ENCODE peak calls at places on chromosomes 6 and 20, in nine cellular contexts. Y is SJSA1; W is HL-60; D is right lobe of liver; J is CD4-positive, alpha-beta memory T cell; H is GM23248; R is ovary; B is CD8-positive, alpha-beta memory T cell; O is ascending aorta. T is an unnamed sample.

GRCh38 chr6:93086351-93086750 is 333.0 kb downstream of the EPHA7 start:
- DNase-seq in J (no peak), H (no peak), R (no peak), O (no peak), B (no peak), W (no peak), D (no peak), Y (no peak), T (no peak)

GRCh38 chr6:63598251-63599036 is 26.2 kb downstream of the LOC128125822 start:
- DNase-seq in W (no peak), H (peak), D (peak), Y (peak), B (peak), R (peak), O (peak), J (peak), T (peak)

GRCh38 chr20:58402305-58402704 is 13.3 kb downstream of the VAPB start:
- DNase-seq in B (no peak), D (no peak), H (no peak), R (no peak), O (no peak), J (no peak), W (no peak), Y (no peak), T (no peak)

GRCh38 chr20:39049684-39050554 is 87.8 kb downstream of the DHX35 start:
- DNase-seq in D (peak), Y (peak), H (peak), B (peak), R (peak), W (peak), O (peak), J (peak), T (peak)

GRCh38 chr6:11271637-11272036 is 39.2 kb upstream of the NEDD9 start:
- DNase-seq in W (no peak), J (no peak), B (no peak), Y (peak), H (peak), D (no peak), R (no peak), O (no peak), T (no peak)

GRCh38 chr6:113903666-113904330 is 46.7 kb downstream of the MARCKS start:
- DNase-seq in Y (no peak), B (no peak), O (no peak), H (peak), J (no peak), D (peak), W (no peak), R (peak), T (no peak)

GRCh38 chr6:11179088-11179977 is 53.1 kb downstream of the NEDD9 start:
- DNase-seq in B (no peak), Y (peak), O (no peak), D (no peak), J (no peak), R (no peak), H (no peak), W (no peak), T (no peak)

GRCh38 chr6:104642871-104643270 is 216.8 kb downstream of the HACE1 start:
- DNase-seq in J (no peak), W (no peak), D (no peak), R (no peak), O (no peak), H (no peak), B (no peak), Y (no peak), T (no peak)

GRCh38 chr20:10982692-10983091 is 308.9 kb upstream of the JAG1 start:
- DNase-seq in W (no peak), R (peak), Y (peak), O (peak), J (no peak), D (no peak), H (peak), B (no peak), T (no peak)

GRCh38 chr20:12237772-12238171 is 320.1 kb downstream of the BTBD3 start:
- DNase-seq in J (no peak), O (no peak), D (no peak), Y (no peak), B (no peak), R (peak), H (no peak), W (no peak), T (no peak)

GRCh38 chr6:12791371-12791770 is 74.8 kb downstream of the PHACTR1 start:
- DNase-seq in D (no peak), R (no peak), H (peak), B (no peak), J (no peak), O (no peak), W (no peak), Y (no peak), T (no peak)

GRCh38 chr6:73564578-73565345 is 43.9 kb upstream of the EEF1A1 start:
- DNase-seq in W (no peak), J (no peak), Y (no peak), D (no peak), R (no peak), H (no peak), B (no peak), O (no peak), T (no peak)

GRCh38 chr6:73566954-73567591 is 46.2 kb upstream of the EEF1A1 start:
- DNase-seq in W (peak), B (no peak), Y (peak), J (no peak), D (peak), H (peak), R (peak), O (peak), T (peak)

GRCh38 chr6:73560853-73561407 is 40.1 kb upstream of the EEF1A1 start:
- DNase-seq in W (no peak), R (no peak), O (no peak), H (no peak), J (no peak), B (no peak), Y (no peak), D (no peak), T (no peak)

GRCh38 chr6:73562557-73562956 is 41.7 kb upstream of the EEF1A1 start:
- DNase-seq in D (no peak), O (no peak), J (no peak), B (no peak), Y (no peak), W (no peak), H (no peak), R (no peak), T (no peak)

DNA sequence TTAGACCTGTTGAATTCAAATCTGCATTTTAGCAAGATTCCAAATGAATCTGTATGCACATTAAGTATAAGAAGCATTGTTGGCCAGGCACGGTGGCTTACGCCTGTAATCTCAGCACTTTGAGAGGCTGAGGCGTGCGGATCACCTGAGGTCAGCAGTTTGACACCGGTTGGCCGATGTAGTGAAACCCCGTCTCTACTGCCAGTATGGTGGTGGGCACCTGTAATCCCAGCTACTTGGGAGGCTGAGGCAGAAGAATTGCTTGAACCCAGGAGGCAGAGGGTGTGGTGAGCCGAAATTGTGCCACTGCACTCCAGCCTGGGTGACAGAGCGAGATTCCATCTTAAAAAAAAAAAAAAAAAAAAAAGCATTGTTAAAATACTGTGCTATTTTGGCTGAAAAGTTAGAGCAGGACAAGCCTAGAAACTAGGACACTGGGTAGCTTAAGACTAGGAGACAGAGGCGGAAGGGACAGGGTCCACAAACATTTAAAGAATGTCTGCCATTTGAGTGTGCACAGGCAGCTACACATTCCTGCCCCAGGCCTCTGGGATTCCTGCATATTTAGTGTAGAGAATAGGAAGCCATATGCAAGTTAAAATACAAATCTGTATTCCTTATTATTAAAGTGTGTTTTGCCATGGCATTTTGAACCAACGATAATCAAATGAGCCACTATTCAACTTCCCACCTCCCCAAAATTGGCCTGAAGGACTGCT is 45.1 kb upstream of the EEF1A1 start:
- DNase-seq in H (peak), O (no peak), B (no peak), Y (peak), D (no peak), W (no peak), J (no peak), R (no peak), T (no peak)
- H3K27ac ChIP-seq in H (no peak), O (no peak), B (no peak), Y (peak), D (peak), W (no peak), J (no peak), R (no peak), T (no peak)

DNA sequence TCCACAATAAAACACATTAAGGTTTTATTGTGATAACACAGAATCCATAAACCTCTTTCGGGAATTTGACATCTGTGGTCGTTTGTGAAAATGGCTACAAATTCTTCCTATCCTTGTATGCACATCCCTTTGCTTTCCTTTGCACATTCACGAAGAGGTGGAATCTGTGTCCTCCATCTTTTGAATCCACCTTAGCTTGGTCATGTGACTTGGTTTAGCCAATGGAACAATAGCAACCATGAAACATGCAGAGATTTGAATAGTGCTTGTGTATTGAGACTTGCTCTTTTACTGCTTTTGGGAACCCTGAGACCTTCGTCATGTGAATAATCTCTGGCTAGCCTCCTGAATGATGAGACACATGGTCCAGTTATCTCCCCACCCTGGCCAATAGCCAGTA is 49.7 kb upstream of the NOP56 start:
- DNase-seq in Y (no peak), B (no peak), D (no peak), R (no peak), W (no peak), O (no peak), J (no peak), H (no peak), T (peak)
- H3K4me3 ChIP-seq in Y (no peak), B (no peak), D (no peak), R (no peak), W (no peak), O (no peak), J (no peak), H (no peak), T (no peak)

GRCh38 chr6:147133669-147134068 is 70.5 kb upstream of the STXBP5 start:
- DNase-seq in H (no peak), B (no peak), W (no peak), D (no peak), R (no peak), Y (no peak), O (no peak), J (no peak), T (no peak)

GRCh38 chr6:147132889-147133288 is 71.3 kb upstream of the STXBP5 start:
- DNase-seq in R (no peak), W (no peak), O (no peak), D (no peak), J (no peak), B (no peak), Y (no peak), H (peak), T (no peak)

GRCh38 chr6:147135211-147135672 is 69.0 kb upstream of the STXBP5 start:
- DNase-seq in W (peak), J (no peak), R (no peak), H (peak), D (no peak), Y (no peak), O (no peak), B (no peak), T (no peak)

GRCh38 chr6:147128056-147128455 is 76.2 kb upstream of the STXBP5 start:
- DNase-seq in Y (no peak), B (no peak), W (no peak), D (no peak), J (no peak), O (no peak), H (no peak), R (no peak), T (no peak)

GRCh38 chr6:147131728-147132127 is 72.5 kb upstream of the STXBP5 start:
- DNase-seq in O (no peak), B (no peak), H (peak), Y (no peak), D (no peak), R (no peak), W (peak), J (no peak), T (no peak)
- H3K27ac ChIP-seq in O (no peak), B (no peak), H (no peak), Y (no peak), D (no peak), R (no peak), W (peak), J (no peak), T (no peak)

DNA sequence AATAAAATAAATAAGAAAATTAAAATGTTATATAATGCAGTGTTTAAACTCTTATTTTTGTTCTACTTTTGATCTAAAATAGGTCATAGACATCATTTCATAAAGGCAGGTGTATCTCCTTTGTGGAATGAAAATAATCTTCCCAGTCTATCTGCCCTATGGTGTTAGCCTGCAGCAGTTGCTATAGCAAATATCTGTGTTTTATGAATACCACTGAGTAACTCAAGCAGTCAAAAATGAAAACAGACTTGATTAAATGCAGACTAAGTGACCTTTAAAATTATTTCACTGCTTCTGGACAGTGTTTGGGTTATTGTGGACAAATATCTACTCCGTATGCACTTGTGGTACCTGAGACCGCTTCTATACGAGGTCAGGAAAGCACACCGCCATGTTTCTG is 11.8 kb downstream of the HTR1B start:
- DNase-seq in J (no peak), W (no peak), O (no peak), R (no peak), Y (no peak), B (no peak), D (no peak), H (no peak), T (no peak)
- H3K4me3 ChIP-seq in J (no peak), W (no peak), O (no peak), R (no peak), Y (no peak), B (no peak), D (no peak), H (no peak), T (no peak)

GRCh38 chr20:45947110-45947866 is 12.8 kb downstream of the PCIF1 start:
- DNase-seq in D (no peak), H (no peak), R (no peak), B (no peak), W (no peak), O (no peak), J (no peak), Y (no peak), T (no peak)
- H3K27ac ChIP-seq in D (peak), H (peak), R (peak), B (no peak), W (peak), O (peak), J (no peak), Y (no peak), T (no peak)

GRCh38 chr6:107495196-107495643 is 5.3 kb downstream of the SOBP start:
- DNase-seq in D (no peak), H (peak), B (no peak), W (no peak), R (peak), Y (no peak), O (no peak), J (no peak), T (no peak)
- H3K4me3 ChIP-seq in D (no peak), H (peak), B (no peak), W (no peak), R (no peak), Y (no peak), O (peak), J (no peak), T (no peak)

GRCh38 chr6:116362287-116362686 is 8.5 kb upstream of the DSE start:
- DNase-seq in J (no peak), Y (no peak), B (no peak), O (no peak), R (no peak), W (no peak), D (no peak), H (no peak), T (no peak)

GRCh38 chr6:116363759-116364158 is 7.0 kb upstream of the DSE start:
- DNase-seq in R (no peak), H (peak), Y (no peak), O (no peak), D (no peak), J (no peak), B (no peak), W (peak), T (no peak)

GRCh38 chr6:116366740-116367275 is 3.9 kb upstream of the DSE start:
- DNase-seq in R (no peak), J (no peak), H (no peak), Y (no peak), W (no peak), D (no peak), O (no peak), B (no peak), T (no peak)

GRCh38 chr6:116364361-116364760 is 6.4 kb upstream of the DSE start:
- DNase-seq in R (no peak), H (peak), Y (no peak), O (no peak), B (no peak), J (no peak), D (no peak), W (no peak), T (no peak)

DNA sequence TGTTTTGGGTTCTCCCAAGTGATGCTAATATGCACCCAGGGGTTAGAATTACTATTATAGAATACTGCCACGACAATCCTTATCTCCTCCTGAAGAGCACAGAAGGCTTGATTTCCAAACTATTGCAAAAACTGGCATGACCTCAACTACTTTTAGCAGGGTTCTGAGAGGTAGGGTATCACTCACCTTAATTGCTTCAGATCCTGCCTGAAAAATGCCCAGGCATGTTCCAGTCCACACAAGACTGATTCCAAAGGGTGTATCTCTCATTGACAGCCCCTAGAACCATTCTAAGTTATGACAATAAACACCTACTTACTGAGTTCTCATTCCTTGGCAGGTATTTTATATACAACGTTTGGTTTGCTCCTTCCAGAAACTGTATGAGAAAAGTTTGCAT is 5.0 kb upstream of the DSE start:
- DNase-seq in W (no peak), O (no peak), D (no peak), B (no peak), Y (no peak), J (no peak), R (no peak), H (no peak), T (no peak)
- H3K27ac ChIP-seq in W (no peak), O (no peak), D (no peak), B (no peak), Y (no peak), J (no peak), R (no peak), H (no peak), T (no peak)

GRCh38 chr6:125111219-125111983 is 42.2 kb upstream of the TPD52L1 start:
- DNase-seq in Y (no peak), B (no peak), W (no peak), H (peak), D (no peak), R (no peak), J (no peak), O (no peak), T (no peak)
- H3K4me3 ChIP-seq in Y (no peak), B (no peak), W (no peak), H (no peak), D (no peak), R (no peak), J (no peak), O (no peak), T (no peak)

GRCh38 chr20:19787366-19787765 is 29.3 kb downstream of the RIN2 start:
- DNase-seq in Y (no peak), B (no peak), H (no peak), W (no peak), O (no peak), R (no peak), J (no peak), D (no peak), T (no peak)
- H3K27ac ChIP-seq in Y (no peak), B (no peak), H (peak), W (no peak), O (no peak), R (no peak), J (no peak), D (no peak), T (no peak)

T was measured in small intestine.